ENCODE peak calls at places on chromosomes 7 and 10, in eight cellular contexts. B, K, C, J, A, N, I and X are unnamed samples.
A peak's percentile ranks its signal among the peaks of the same experiment; 100 is the strongest.

GRCh38 chr10:122124808-122125207 is 135.8 kb downstream of the TACC2 start:
- ATAC-seq in B (no peak), K (no peak), C (no peak), J (no peak), A (no peak), N (no peak), I (no peak), X (no peak)

GRCh38 chr10:878895-879294 is 52.6 kb downstream of the LARP4B start:
- ATAC-seq in B (no peak), K (no peak), C (no peak), J (no peak), A (no peak), N (no peak), I (no peak), X (peak; percentile 58)

GRCh38 chr10:114720685-114721278 is 62.7 kb upstream of the ABLIM1 start:
- ATAC-seq in B (no peak), K (no peak), C (peak; percentile 72), J (no peak), A (no peak), N (no peak), I (peak; percentile 77), X (no peak)

GRCh38 chr10:4839353-4839752 is 13.3 kb downstream of the AKR1E2 start:
- ATAC-seq in B (peak; percentile 33), K (no peak), C (no peak), J (no peak), A (peak; percentile 60), N (no peak), I (no peak), X (no peak)

GRCh38 chr7:30887464-30887872 is 24.2 kb upstream of the AQP1 start:
- ATAC-seq in B (no peak), K (no peak), C (peak; percentile 38), J (no peak), A (no peak), N (no peak), I (peak; percentile 39), X (no peak)

GRCh38 chr10:63798599-63799498 is 277.6 kb downstream of the REEP3 start:
- ATAC-seq in B (peak; percentile 99), K (no peak), C (peak; percentile 98), J (no peak), A (no peak), N (no peak), I (peak; percentile 87), X (peak; percentile 82)

GRCh38 chr7:51325231-51325630 is 8.6 kb upstream of the COBL start:
- ATAC-seq in B (no peak), K (no peak), C (no peak), J (no peak), A (peak; percentile 17), N (no peak), I (no peak), X (no peak)

GRCh38 chr10:95247881-95248583 is 42.8 kb downstream of the PDLIM1 start:
- ATAC-seq in B (no peak), K (no peak), C (no peak), J (no peak), A (no peak), N (no peak), I (peak; percentile 4), X (no peak)

GRCh38 chr7:152076324-152076821 is 50.9 kb downstream of the GALNT11 start:
- ATAC-seq in B (peak; percentile 56), K (no peak), C (peak; percentile 77), J (no peak), A (peak; percentile 91), N (peak; percentile 58), I (peak; percentile 55), X (no peak)

GRCh38 chr10:32104181-32104580 is 48.0 kb upstream of the KIF5B start:
- ATAC-seq in B (no peak), K (no peak), C (no peak), J (no peak), A (no peak), N (no peak), I (no peak), X (no peak)

GRCh38 chr7:73894851-73895441 is 34.0 kb downstream of the TMEM270 start:
- ATAC-seq in B (peak; percentile 85), K (no peak), C (peak; percentile 50), J (no peak), A (peak; percentile 76), N (no peak), I (peak; percentile 67), X (peak; percentile 83)

GRCh38 chr10:34740321-34740720 is 74.8 kb downstream of the PARD3 start:
- ATAC-seq in B (no peak), K (no peak), C (no peak), J (no peak), A (no peak), N (no peak), I (peak; percentile 9), X (no peak)

GRCh38 chr7:106568680-106569499 is 92.1 kb downstream of the CCDC71L start:
- ATAC-seq in B (peak; percentile 41), K (peak; percentile 27), C (peak; percentile 88), J (no peak), A (no peak), N (peak; percentile 68), I (peak; percentile 88), X (peak; percentile 85)

GRCh38 chr7:56256108-56256507 is 139.9 kb upstream of the NUPR2 start:
- ATAC-seq in B (no peak), K (no peak), C (no peak), J (no peak), A (no peak), N (no peak), I (no peak), X (no peak)

GRCh38 chr7:154646126-154647013 is 356.6 kb downstream of the PAXIP1 start:
- ATAC-seq in B (no peak), K (no peak), C (no peak), J (no peak), A (no peak), N (no peak), I (no peak), X (no peak)

GRCh38 chr7:151552352-151553028 is 32.8 kb upstream of the RHEB start:
- ATAC-seq in B (peak; percentile 86), K (no peak), C (peak; percentile 96), J (no peak), A (peak; percentile 44), N (no peak), I (peak; percentile 94), X (peak; percentile 50)

GRCh38 chr10:58266826-58267712 is 625 bp downstream of the IPMK start:
- ATAC-seq in B (peak; percentile 4), K (peak; percentile 9), C (peak; percentile 27), J (no peak), A (peak; percentile 3), N (peak; percentile 4), I (peak; percentile 33), X (peak; percentile 8)

GRCh38 chr7:42939457-42940240 is 7.5 kb downstream of the MRPL32 start:
- ATAC-seq in B (no peak), K (no peak), C (no peak), J (no peak), A (no peak), N (peak; percentile 62), I (no peak), X (no peak)

GRCh38 chr10:11875183-11875498 is 52.0 kb downstream of the PROSER2 start:
- ATAC-seq in B (peak; percentile 12), K (no peak), C (no peak), J (no peak), A (peak; percentile 40), N (no peak), I (peak; percentile 2), X (no peak)

GRCh38 chr7:7219216-7219615 is 36.9 kb downstream of the C1GALT1 start:
- ATAC-seq in B (no peak), K (no peak), C (no peak), J (no peak), A (no peak), N (no peak), I (no peak), X (no peak)

GRCh38 chr7:151731022-151731441 is 145.9 kb downstream of the PRKAG2 start:
- ATAC-seq in B (no peak), K (no peak), C (no peak), J (no peak), A (no peak), N (no peak), I (no peak), X (no peak)

GRCh38 chr7:46131916-46132795 is 211.1 kb upstream of the IGFBP3 start:
- ATAC-seq in B (peak; percentile 54), K (no peak), C (no peak), J (no peak), A (peak; percentile 72), N (no peak), I (no peak), X (no peak)
- TF ChIP-seq CTCF in B (peak; percentile 21), K (no peak), C (no peak), J (no peak), A (no peak), N (no peak), I (no peak), X (no peak)

DNA sequence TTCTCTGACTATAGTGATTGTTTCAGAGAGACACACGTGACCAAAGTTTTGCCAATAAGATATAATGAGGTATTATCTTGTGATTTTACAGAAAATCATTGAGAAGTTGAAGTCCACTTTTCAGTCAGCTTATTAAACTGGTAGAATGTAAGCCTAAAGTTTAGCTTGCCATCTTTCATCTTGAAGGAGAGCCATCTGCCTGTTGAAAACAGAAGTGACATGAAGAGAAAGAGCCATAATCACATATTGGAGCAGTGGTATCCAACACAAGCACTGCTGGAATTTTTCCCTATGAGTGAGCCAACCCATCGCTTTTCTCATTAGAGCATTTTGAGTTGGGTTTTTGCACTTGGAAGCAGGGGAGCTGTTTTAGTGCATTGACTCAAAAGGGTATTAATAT is 117.6 kb upstream of the FERD3L start:
- ATAC-seq in B (no peak), K (no peak), C (no peak), J (no peak), A (no peak), N (no peak), I (no peak), X (no peak)
- TF ChIP-seq CTCF in B (no peak), K (no peak), C (no peak), J (no peak), A (no peak), N (no peak), I (no peak), X (no peak)

GRCh38 chr10:50988792-50989191 is 85.5 kb upstream of the PRKG1 start:
- ATAC-seq in B (no peak), K (no peak), C (no peak), J (no peak), A (no peak), N (no peak), I (no peak), X (no peak)
- TF ChIP-seq CTCF in B (peak; percentile 97), K (no peak), C (peak; percentile 47), J (no peak), A (peak; percentile 35), N (peak; percentile 32), I (peak; percentile 44), X (peak; percentile 63)

DNA sequence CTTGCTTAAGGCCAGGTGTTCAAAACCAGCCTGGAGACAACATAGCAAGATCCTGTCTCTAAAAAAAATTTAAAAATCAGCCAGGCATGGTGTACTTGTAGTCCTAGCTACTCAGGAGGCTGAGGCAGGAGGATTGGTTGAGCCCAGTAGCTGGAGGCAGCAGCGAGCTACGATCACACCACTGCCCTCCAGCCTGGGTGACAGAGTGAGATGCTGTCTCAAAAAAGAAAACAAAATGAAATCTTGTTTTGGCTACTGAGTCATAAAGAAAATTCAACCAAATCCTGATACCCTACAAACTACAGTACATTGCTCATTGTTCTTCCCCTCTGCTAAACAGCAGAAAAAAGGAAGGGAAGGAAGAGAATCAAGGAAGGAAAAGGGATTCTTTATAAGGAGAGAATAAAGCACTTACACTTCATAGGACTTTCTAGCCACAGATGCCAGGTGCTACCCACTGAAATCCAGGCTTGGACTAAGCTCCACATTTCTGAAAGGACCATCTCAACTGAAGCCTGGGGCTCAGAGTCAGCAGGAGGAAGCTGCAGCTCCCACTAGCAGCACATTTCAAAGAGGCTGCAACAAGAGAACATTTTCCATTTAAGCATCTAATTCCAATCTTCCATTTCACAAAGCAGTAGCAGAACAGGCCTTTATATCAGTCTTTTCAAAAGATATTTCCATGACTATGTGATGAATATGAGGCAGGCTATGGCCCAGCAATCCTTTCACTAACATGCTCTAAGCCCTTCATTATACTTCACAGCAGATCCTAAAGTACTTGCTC is 13.6 kb downstream of the TNPO3 start:
- ATAC-seq in B (no peak), K (no peak), C (no peak), J (no peak), A (no peak), N (peak; percentile 37), I (no peak), X (no peak)
- TF ChIP-seq CTCF in B (no peak), K (no peak), C (no peak), J (no peak), A (no peak), N (no peak), I (no peak), X (no peak)